ENCODE peak calls at places on chromosomes 7 and 10, in six cellular contexts. F is SK-N-SH, V is H1, L is GM12878, A is K562, B is HCT116. J is an unnamed sample.

GRCh38 chr10:128036746-128037542 is 89.3 kb downstream of the MKI67 start:
- DNase-seq in F (no peak), V (no peak), L (no peak), A (no peak), B (peak; percentile 10), J (no peak)

GRCh38 chr10:81917666-81918065 is 42.7 kb downstream of the NRG3 start:
- DNase-seq in F (no peak), V (no peak), L (no peak), A (no peak), B (no peak), J (no peak)

GRCh38 chr7:138729444-138729843 is 28.3 kb upstream of the SVOPL start:
- DNase-seq in F (no peak), V (no peak), L (no peak), A (no peak), B (no peak), J (no peak)

GRCh38 chr10:77011823-77012566 is 625.6 kb downstream of the KCNMA1 start:
- DNase-seq in F (no peak), V (no peak), L (no peak), A (no peak), B (no peak), J (no peak)

GRCh38 chr10:91198781-91199180 is 21.7 kb upstream of the PCGF5 start:
- DNase-seq in F (no peak), V (no peak), L (peak; percentile 68), A (no peak), B (no peak), J (no peak)

GRCh38 chr10:100043344-100043743 is 33.6 kb upstream of the DNMBP start:
- DNase-seq in F (no peak), V (no peak), L (no peak), A (no peak), B (peak; percentile 66), J (peak; percentile 69)

GRCh38 chr10:119462773-119463172 is 79.7 kb downstream of the RGS10 start:
- DNase-seq in F (no peak), V (no peak), L (no peak), A (no peak), B (no peak), J (no peak)

GRCh38 chr10:124573726-124574455 is 112.3 kb downstream of the LHPP start:
- DNase-seq in F (no peak), V (no peak), L (no peak), A (no peak), B (no peak), J (no peak)

GRCh38 chr10:126734015-126734414 is 63.5 kb upstream of the C10orf90 start:
- DNase-seq in F (no peak), V (no peak), L (no peak), A (no peak), B (no peak), J (no peak)

GRCh38 chr7:126700807-126701604 is 551.7 kb downstream of the GRM8 start:
- DNase-seq in F (peak; percentile 66), V (no peak), L (peak; percentile 98), A (peak; percentile 97), B (peak; percentile 90), J (no peak)

GRCh38 chr7:65390588-65390987 is 16.9 kb downstream of the ZNF92 start:
- DNase-seq in F (no peak), V (no peak), L (peak; percentile 65), A (no peak), B (no peak), J (no peak)

GRCh38 chr10:25455980-25456567 is 281.3 kb downstream of the GPR158 start:
- DNase-seq in F (no peak), V (no peak), L (no peak), A (peak; percentile 12), B (no peak), J (no peak)

GRCh38 chr7:31099451-31100444 is 47.6 kb downstream of the ADCYAP1R1 start:
- DNase-seq in F (no peak), V (no peak), L (no peak), A (no peak), B (no peak), J (no peak)

GRCh38 chr7:87152897-87153641 is 816 bp downstream of the DMTF1 start:
- DNase-seq in F (no peak), V (peak; percentile 49), L (no peak), A (peak; percentile 57), B (no peak), J (no peak)

GRCh38 chr10:51653025-51653424 is 46.4 kb downstream of the CSTF2T start:
- DNase-seq in F (no peak), V (no peak), L (no peak), A (no peak), B (no peak), J (no peak)

GRCh38 chr10:548212-548897 is 141.1 kb downstream of the DIP2C start:
- DNase-seq in F (peak; percentile 56), V (no peak), L (no peak), A (no peak), B (no peak), J (no peak)

GRCh38 chr10:14879055-14879800 is 562 bp downstream of the SUV39H2 start:
- DNase-seq in F (no peak), V (no peak), L (no peak), A (peak; percentile 30), B (no peak), J (peak; percentile 43)
- TF ChIP-seq JUND in F (no peak), V (no peak), L (no peak), A (no peak), B (no peak), J (no peak)

DNA sequence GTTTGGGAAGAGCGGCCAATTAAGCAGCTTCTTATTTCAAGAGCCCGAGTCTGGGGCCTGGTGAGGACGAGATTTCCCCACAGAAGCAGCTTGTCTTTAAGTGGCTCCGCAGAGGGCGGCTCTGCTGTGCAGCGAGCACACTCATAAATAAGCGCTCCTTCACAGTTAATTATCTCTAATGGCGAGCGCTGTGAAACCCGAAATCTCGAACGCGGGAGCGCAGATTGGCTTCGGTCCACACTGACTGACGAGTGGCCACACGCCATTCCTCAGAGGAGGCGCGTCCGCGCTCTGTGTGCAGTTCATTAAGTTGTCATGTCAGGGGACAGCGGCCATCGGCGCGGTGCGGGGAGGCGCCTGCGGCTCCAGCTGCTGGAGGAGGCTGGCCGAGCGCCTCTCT is 560.9 kb downstream of the DNAJB6 start:
- DNase-seq in F (peak; percentile 69), V (no peak), L (no peak), A (no peak), B (no peak), J (no peak)
- TF ChIP-seq JUND in F (no peak), V (no peak), L (no peak), A (no peak), B (no peak), J (no peak)

GRCh38 chr7:29145553-29146081 is 720 bp downstream of the CPVL start:
- DNase-seq in F (no peak), V (no peak), L (no peak), A (no peak), B (no peak), J (no peak)

GRCh38 chr7:29143698-29144203 is 2.6 kb downstream of the CPVL start:
- DNase-seq in F (no peak), V (no peak), L (no peak), A (no peak), B (no peak), J (no peak)

GRCh38 chr7:29146082-29146706 is at the start of gene CPVL:
- DNase-seq in F (peak; percentile 62), V (peak; percentile 77), L (no peak), A (peak; percentile 3), B (peak; percentile 29), J (no peak)

GRCh38 chr7:29147821-29148220 is 1.5 kb upstream of the CPVL start:
- DNase-seq in F (no peak), V (no peak), L (no peak), A (no peak), B (no peak), J (no peak)

GRCh38 chr7:29146888-29147609 is 712 bp upstream of the CPVL start:
- DNase-seq in F (no peak), V (no peak), L (no peak), A (peak; percentile 13), B (peak; percentile 8), J (peak; percentile 46)
- TF ChIP-seq JUND in F (no peak), V (no peak), L (no peak), A (no peak), B (no peak), J (no peak)

GRCh38 chr7:105787071-105787470 is 89.3 kb downstream of the ATXN7L1 start:
- DNase-seq in F (no peak), V (no peak), L (no peak), A (no peak), B (no peak), J (no peak)

GRCh38 chr7:105786520-105786919 is 89.9 kb downstream of the ATXN7L1 start:
- DNase-seq in F (no peak), V (no peak), L (no peak), A (no peak), B (no peak), J (no peak)

GRCh38 chr7:105778956-105779355 is 97.4 kb downstream of the ATXN7L1 start:
- DNase-seq in F (no peak), V (no peak), L (no peak), A (no peak), B (no peak), J (no peak)

GRCh38 chr7:105779856-105780815 is 96.3 kb downstream of the ATXN7L1 start:
- DNase-seq in F (peak; percentile 54), V (no peak), L (no peak), A (no peak), B (no peak), J (no peak)

DNA sequence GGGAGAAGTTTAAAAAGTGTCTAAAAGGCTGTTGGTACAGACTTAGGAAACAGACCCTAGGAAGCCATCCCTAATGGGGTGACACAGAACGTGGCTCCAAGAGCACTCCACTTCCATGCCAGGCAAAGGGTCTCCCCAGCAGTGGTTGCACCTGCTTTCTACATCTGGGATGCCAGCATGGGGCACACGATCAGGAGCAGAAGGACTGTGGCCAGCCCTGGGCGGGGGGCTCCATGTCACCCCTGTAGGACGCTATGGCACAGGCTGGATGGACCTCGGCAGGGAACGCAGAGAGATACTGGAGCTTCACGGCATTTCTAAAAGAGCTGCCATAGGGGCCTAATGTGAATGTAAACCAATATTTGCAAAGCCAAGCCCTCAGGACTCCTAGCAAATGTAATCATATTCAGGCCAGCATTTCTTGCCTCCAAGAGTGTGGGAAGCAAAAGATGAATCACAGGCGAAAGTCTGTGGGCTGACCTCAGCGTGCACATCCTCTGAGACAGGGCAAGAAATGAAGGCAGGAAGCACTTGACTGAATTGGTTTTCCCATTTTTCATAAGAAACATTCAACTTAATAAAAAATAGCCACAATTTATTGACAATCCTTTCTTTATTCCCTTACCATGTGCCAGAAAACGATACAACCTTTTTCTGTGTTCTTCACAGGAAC is 93.9 kb downstream of the ATXN7L1 start:
- DNase-seq in F (no peak), V (no peak), L (no peak), A (no peak), B (no peak), J (no peak)
- TF ChIP-seq JUND in F (peak; percentile 75), V (no peak), L (no peak), A (no peak), B (no peak), J (no peak)

DNA sequence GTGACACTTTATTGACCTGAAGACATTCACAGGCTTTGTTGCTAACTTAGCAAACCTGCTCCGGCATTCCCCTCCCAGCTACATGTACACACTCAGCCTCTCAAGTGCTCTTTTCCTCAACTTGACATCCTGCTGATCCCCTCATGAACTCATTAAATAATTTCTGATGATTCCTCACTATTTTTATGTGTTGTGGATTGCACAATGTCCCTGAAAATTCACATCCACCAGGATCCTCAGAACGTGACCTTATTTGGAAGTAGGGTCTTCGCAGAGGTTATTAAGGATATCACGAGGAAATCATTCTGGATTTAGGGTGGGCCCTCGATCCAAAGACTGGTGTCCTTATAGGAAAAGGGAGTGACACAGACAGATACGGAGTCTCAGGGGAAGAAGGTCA is 27.3 kb downstream of the FIGNL1 start:
- DNase-seq in F (no peak), V (no peak), L (no peak), A (no peak), B (no peak), J (no peak)
- TF ChIP-seq JUND in F (no peak), V (no peak), L (no peak), A (no peak), B (no peak), J (no peak)